ENCODE peak calls at places on chromosomes 7 and 10, in nine cellular contexts. S is aorta; A is activated T-helper 1 cell treated with anti-CD3 and anti-CD28 coated beads, Interleukin-12 subunit alpha, Interleukin-12 subunit beta, Interleukin-2, Interleukin-4 antibody, amounts not matched to agents 30 ng/mL and 10 ng/mL and 1 ng/mL, durations not matched to agents 14 hours and 24 hours and 36 hours; W is astrocyte of the spinal cord; P is KBM-7; O is T-helper 2 cell; F is AG08395; R is HEK293T; T is GM04504. Q is an unnamed sample.

GRCh38 chr10:18949391-18949790 is 99.2 kb upstream of the MALRD1 start:
- DNase-seq in S (no peak), A (no peak), W (no peak), P (no peak), O (no peak), F (no peak), R (no peak), T (no peak), Q (no peak)

GRCh38 chr10:17851611-17852010 is 42.5 kb downstream of the MRC1 start:
- DNase-seq in S (peak), A (no peak), W (no peak), P (peak), O (no peak), F (no peak), R (no peak), T (no peak), Q (peak)

GRCh38 chr7:108836246-108836645 is 266.6 kb downstream of the DNAJB9 start:
- DNase-seq in S (no peak), A (no peak), W (peak), P (no peak), O (no peak), F (no peak), R (no peak), T (no peak), Q (no peak)

GRCh38 chr10:110434477-110435096 is 63.1 kb upstream of the DUSP5 start:
- DNase-seq in S (no peak), A (no peak), W (no peak), P (no peak), O (no peak), F (no peak), R (no peak), T (no peak), Q (no peak)

GRCh38 chr7:3897430-3898385 is 596.7 kb downstream of the SDK1 start:
- DNase-seq in S (no peak), A (peak), W (peak), P (peak), O (peak), F (no peak), R (peak), T (peak), Q (peak)

GRCh38 chr10:71246591-71247143 is 34.3 kb downstream of the UNC5B start:
- DNase-seq in S (peak), A (no peak), W (no peak), P (peak), O (no peak), F (no peak), R (no peak), T (no peak), Q (no peak)

GRCh38 chr7:74022507-74022906 is 5.5 kb upstream of the ELN start:
- DNase-seq in S (no peak), A (no peak), W (no peak), P (no peak), O (no peak), F (no peak), R (no peak), T (no peak), Q (no peak)

GRCh38 chr7:32477649-32477980 is 12.6 kb downstream of the LSM5 start:
- DNase-seq in S (no peak), A (no peak), W (no peak), P (no peak), O (no peak), F (no peak), R (no peak), T (no peak), Q (no peak)

GRCh38 chr10:114925675-114926204 is 12.3 kb upstream of the TRUB1 start:
- DNase-seq in S (peak), A (peak), W (peak), P (peak), O (peak), F (peak), R (peak), T (no peak), Q (peak)

GRCh38 chr7:337567-337951 is 47.6 kb downstream of the FOXL3 start:
- DNase-seq in S (peak), A (no peak), W (no peak), P (no peak), O (no peak), F (no peak), R (no peak), T (no peak), Q (no peak)

GRCh38 chr7:24891173-24891787 is 88.7 kb downstream of the OSBPL3 start:
- DNase-seq in S (no peak), A (no peak), W (no peak), P (no peak), O (no peak), F (no peak), R (no peak), T (no peak), Q (no peak)

GRCh38 chr10:71312840-71313789 is 5.9 kb upstream of the SLC29A3 start:
- DNase-seq in S (peak), A (no peak), W (peak), P (no peak), O (no peak), F (peak), R (no peak), T (peak), Q (no peak)

GRCh38 chr7:131948434-131949053 is 392.1 kb upstream of the PODXL start:
- DNase-seq in S (peak), A (no peak), W (no peak), P (no peak), O (no peak), F (peak), R (no peak), T (no peak), Q (no peak)

GRCh38 chr10:97195654-97196212 is 10.0 kb upstream of the SLIT1 start:
- DNase-seq in S (no peak), A (no peak), W (no peak), P (no peak), O (no peak), F (no peak), R (no peak), T (no peak), Q (no peak)

GRCh38 chr7:78473902-78474301 is 675.3 kb downstream of the PHTF2 start:
- DNase-seq in S (no peak), A (no peak), W (no peak), P (no peak), O (no peak), F (no peak), R (no peak), T (no peak), Q (no peak)

GRCh38 chr10:45591262-45591661 is 81.3 kb downstream of the ZFAND4 start:
- DNase-seq in S (no peak), A (no peak), W (no peak), P (no peak), O (no peak), F (no peak), R (no peak), T (no peak), Q (no peak)